ENCODE peak calls at places on chromosomes 3 and 15, in eight cellular contexts. I is stimulated activated CD4-positive, alpha-beta T cell treated with anti-CD3 and anti-CD28 coated beads, Interleukin-12 subunit alpha, Interleukin-12 subunit beta, amount 100 ng/mL, for 4 hours; R is foreskin fibroblast; M is BJ; B is amygdala; Q is lower lobe of right lung; S is sciatic nerve; W is GM03348. L is an unnamed sample.

GRCh38 chr3:144843099-144843498 is 871.5 kb downstream of the DIPK2A start:
- DNase-seq in S (no peak), M (no peak), I (no peak), Q (no peak), R (peak; percentile 23), W (no peak), B (no peak), L (no peak)

GRCh38 chr15:83288381-83288801 is 3.9 kb upstream of the BNC1 start:
- DNase-seq in B (no peak), I (no peak), W (no peak), M (no peak), R (no peak), Q (no peak), S (no peak), L (no peak)

GRCh38 chr3:194884649-194885315 is 199.1 kb downstream of the FAM43A start:
- DNase-seq in W (no peak), I (no peak), R (no peak), M (no peak), Q (no peak), S (no peak), B (no peak), L (no peak)

GRCh38 chr3:141561426-141562034 is 74.7 kb downstream of the RASA2 start:
- DNase-seq in I (no peak), S (no peak), Q (no peak), R (peak; percentile 73), W (peak; percentile 61), M (peak; percentile 33), B (peak; percentile 2), L (peak; percentile 59)

GRCh38 chr3:188234172-188234571 is 80.2 kb downstream of the LPP start:
- DNase-seq in Q (no peak), B (no peak), S (no peak), R (no peak), W (peak; percentile 58), M (no peak), I (no peak), L (no peak)

GRCh38 chr15:101723161-101723873 is 956 bp downstream of the TARS3 start:
- DNase-seq in W (peak; percentile 22), R (peak; percentile 50), B (no peak), M (no peak), I (peak; percentile 5), S (no peak), Q (no peak), L (no peak)

GRCh38 chr15:78083687-78084358 is 6.3 kb upstream of the TBC1D2B start:
- DNase-seq in I (no peak), Q (no peak), W (no peak), M (no peak), R (peak; percentile 23), B (no peak), S (no peak), L (no peak)

GRCh38 chr15:74767167-74768098 is 14.4 kb upstream of the CSK start:
- DNase-seq in S (no peak), R (no peak), W (no peak), B (no peak), I (no peak), M (no peak), Q (no peak), L (no peak)

GRCh38 chr15:60315878-60316277 is 81.9 kb downstream of the ANXA2 start:
- DNase-seq in R (no peak), S (no peak), I (no peak), B (no peak), M (no peak), W (no peak), Q (no peak), L (no peak)

GRCh38 chr3:121654493-121655385 is 6.0 kb downstream of the HCLS1 start:
- DNase-seq in S (no peak), W (no peak), I (no peak), M (no peak), B (no peak), Q (no peak), R (no peak), L (no peak)

GRCh38 chr15:80780416-80781221 is 1.4 kb downstream of the CEMIP start:
- DNase-seq in S (peak; percentile 77), M (no peak), Q (peak; percentile 73), R (peak; percentile 81), I (no peak), W (peak; percentile 86), B (no peak), L (peak; percentile 79)

GRCh38 chr3:11591401-11592266 is 52.1 kb downstream of the VGLL4 start:
- DNase-seq in S (peak; percentile 81), I (no peak), Q (no peak), M (no peak), W (no peak), R (peak; percentile 86), B (peak; percentile 85), L (peak; percentile 90)

GRCh38 chr3:149886957-149887356 is 73.9 kb downstream of the RNF13 start:
- DNase-seq in B (no peak), I (no peak), W (no peak), R (no peak), Q (no peak), S (no peak), M (no peak), L (no peak)

GRCh38 chr3:195872097-195872496 is 36.3 kb downstream of the TNK2 start:
- DNase-seq in W (no peak), S (no peak), Q (no peak), B (no peak), R (no peak), I (no peak), M (no peak), L (no peak)

GRCh38 chr3:101836907-101837598 is 12.3 kb upstream of the NFKBIZ start:
- DNase-seq in W (peak; percentile 28), B (no peak), R (peak; percentile 78), M (peak; percentile 54), I (no peak), Q (no peak), S (no peak), L (no peak)

GRCh38 chr3:55065331-55065730 is 137.5 kb upstream of the LRTM1 start:
- DNase-seq in R (no peak), Q (no peak), I (no peak), W (no peak), B (no peak), M (no peak), S (no peak), L (no peak)

GRCh38 chr15:70262591-70263274 is 165.0 kb upstream of the TLE3 start:
- DNase-seq in B (peak; percentile 38), I (no peak), W (no peak), R (no peak), M (no peak), Q (no peak), S (no peak), L (no peak)

GRCh38 chr3:11498646-11499045 is 145.1 kb downstream of the VGLL4 start:
- DNase-seq in S (peak; percentile 76), Q (peak; percentile 72), B (no peak), M (no peak), W (peak; percentile 52), I (no peak), R (peak; percentile 75), L (no peak)

GRCh38 chr3:187519428-187519890 is 150.7 kb downstream of the SST start:
- DNase-seq in I (no peak), S (no peak), R (peak; percentile 31), M (peak; percentile 38), Q (no peak), W (peak; percentile 65), B (no peak), L (peak; percentile 32)

GRCh38 chr3:38245930-38246329 is 19.7 kb upstream of the SLC22A13 start:
- DNase-seq in S (no peak), I (no peak), Q (no peak), M (no peak), B (no peak), R (no peak), W (no peak), L (no peak)

GRCh38 chr3:187811580-187812250 is 66.4 kb upstream of the BCL6 start:
- DNase-seq in I (no peak), M (peak; percentile 39), Q (no peak), B (no peak), S (no peak), R (peak; percentile 72), W (peak; percentile 78), L (no peak)

GRCh38 chr15:27589260-27589659 is 509.9 kb downstream of the OCA2 start:
- DNase-seq in Q (no peak), S (no peak), W (no peak), B (no peak), M (no peak), I (no peak), R (peak; percentile 6), L (no peak)

GRCh38 chr3:115019900-115020299 is 127.2 kb downstream of the ZBTB20 start:
- DNase-seq in R (no peak), I (no peak), S (no peak), W (no peak), Q (no peak), M (no peak), B (no peak), L (no peak)

GRCh38 chr3:50147016-50147415 is 8.1 kb upstream of the SEMA3F start:
- DNase-seq in W (no peak), R (no peak), B (no peak), S (no peak), M (no peak), I (no peak), Q (no peak), L (no peak)

GRCh38 chr3:161644871-161645636 is 148.4 kb downstream of the OTOL1 start:
- DNase-seq in I (no peak), M (no peak), B (peak; percentile 20), S (no peak), W (no peak), Q (no peak), R (peak; percentile 24), L (no peak)

GRCh38 chr3:122233109-122233952 is 49.9 kb downstream of the CASR start:
- DNase-seq in B (peak; percentile 5), W (no peak), S (no peak), M (no peak), I (no peak), Q (peak; percentile 56), R (no peak), L (no peak)

GRCh38 chr3:16476636-16477035 is 36.9 kb downstream of the RFTN1 start:
- DNase-seq in B (no peak), Q (no peak), W (no peak), S (no peak), M (peak; percentile 56), I (no peak), R (peak; percentile 77), L (no peak)

GRCh38 chr3:106963446-106963845 is 413.8 kb upstream of the CCDC54 start:
- DNase-seq in W (peak; percentile 14), B (no peak), R (peak; percentile 59), S (no peak), M (peak; percentile 54), Q (no peak), I (no peak), L (no peak)

GRCh38 chr3:57557088-57557537 is 1.0 kb downstream of the PDE12 start:
- DNase-seq in R (peak; percentile 73), B (no peak), S (no peak), W (peak; percentile 58), M (no peak), Q (peak; percentile 48), I (peak; percentile 28), L (peak; percentile 9)

GRCh38 chr15:92075764-92076163 is 222.3 kb downstream of the SLCO3A1 start:
- DNase-seq in S (no peak), M (no peak), B (no peak), W (no peak), Q (no peak), R (no peak), I (no peak), L (no peak)

GRCh38 chr3:173003471-173003870 is 137.6 kb downstream of the SPATA16 start:
- DNase-seq in I (no peak), S (no peak), Q (no peak), R (no peak), W (no peak), M (no peak), B (no peak), L (no peak)

GRCh38 chr3:61562042-61562809 is 855 bp downstream of the PTPRG start:
- DNase-seq in R (peak; percentile 49), W (peak; percentile 57), Q (no peak), S (peak; percentile 59), M (no peak), I (no peak), B (no peak), L (no peak)

GRCh38 chr3:149879872-149880271 is 66.9 kb downstream of the RNF13 start:
- DNase-seq in Q (peak; percentile 57), M (peak; percentile 19), B (peak; percentile 74), S (peak; percentile 82), I (peak; percentile 20), W (peak; percentile 70), R (peak; percentile 73), L (peak; percentile 27)

GRCh38 chr15:44710236-44711088 is 661 bp downstream of the PATL2 start:
- DNase-seq in Q (peak; percentile 75), S (no peak), I (no peak), W (peak; percentile 31), M (no peak), B (peak; percentile 8), R (peak; percentile 46), L (no peak)

L was measured in neuronal stem cell.